ENCODE peak calls at places on chromosomes 3 and 15, in four cellular contexts. One of them, this sample, is unnamed.
A peak's percentile ranks its signal among the peaks of the same experiment; 100 is the strongest.

GRCh38 chr3:43243590-43244587 is 42.5 kb upstream of the SNRK start:
- DNase-seq in HepG2: no peak
- DNase-seq in upper lobe of left lung: no peak
- DNase-seq in lower lobe of right lung: no peak
- DNase-seq in this sample: peak; percentile 33

GRCh38 chr15:58484794-58485600 is 53.2 kb downstream of the LIPC start:
- DNase-seq in upper lobe of left lung: no peak
- DNase-seq in HepG2: no peak
- DNase-seq in lower lobe of right lung: peak; percentile 60
- DNase-seq in this sample: no peak

GRCh38 chr15:38535451-38536200 is 29.0 kb downstream of the RASGRP1 start:
- DNase-seq in lower lobe of right lung: no peak
- DNase-seq in upper lobe of left lung: no peak
- DNase-seq in HepG2: no peak
- DNase-seq in this sample: peak; percentile 85

GRCh38 chr15:54456413-54456812 is 478.2 kb downstream of the UNC13C start:
- DNase-seq in lower lobe of right lung: no peak
- DNase-seq in HepG2: no peak
- DNase-seq in upper lobe of left lung: no peak
- DNase-seq in this sample: no peak

GRCh38 chr15:65916664-65917406 is 47.5 kb downstream of the RAB11A start:
- DNase-seq in upper lobe of left lung: peak; percentile 73
- DNase-seq in HepG2: peak; percentile 80
- DNase-seq in lower lobe of right lung: peak; percentile 67
- DNase-seq in this sample: peak; percentile 45

GRCh38 chr15:66294157-66294931 is 976 bp downstream of the DIS3L start:
- DNase-seq in lower lobe of right lung: peak; percentile 72
- DNase-seq in HepG2: peak; percentile 33
- DNase-seq in upper lobe of left lung: no peak
- DNase-seq in this sample: peak; percentile 17

GRCh38 chr3:24154003-24154695 is 209.1 kb downstream of the NR1D2 start:
- DNase-seq in HepG2: no peak
- DNase-seq in lower lobe of right lung: no peak
- DNase-seq in upper lobe of left lung: no peak
- DNase-seq in this sample: no peak

GRCh38 chr15:98609144-98609852 is 39.0 kb upstream of the IGF1R start:
- DNase-seq in HepG2: no peak
- DNase-seq in lower lobe of right lung: no peak
- DNase-seq in upper lobe of left lung: no peak
- DNase-seq in this sample: no peak

GRCh38 chr3:119665954-119666559 is 5.7 kb upstream of the POPDC2 start:
- DNase-seq in upper lobe of left lung: no peak
- DNase-seq in HepG2: no peak
- DNase-seq in lower lobe of right lung: no peak
- DNase-seq in this sample: no peak

GRCh38 chr3:13715167-13715954 is 164.5 kb downstream of the WNT7A start:
- DNase-seq in lower lobe of right lung: no peak
- DNase-seq in upper lobe of left lung: no peak
- DNase-seq in HepG2: no peak
- DNase-seq in this sample: no peak

GRCh38 chr15:40264321-40265153 is 18.3 kb downstream of the ANKRD63 start:
- DNase-seq in upper lobe of left lung: peak; percentile 50
- DNase-seq in HepG2: no peak
- DNase-seq in lower lobe of right lung: no peak
- DNase-seq in this sample: no peak

GRCh38 chr3:16668776-16669545 is 63.7 kb upstream of the DAZL start:
- DNase-seq in lower lobe of right lung: no peak
- DNase-seq in HepG2: no peak
- DNase-seq in upper lobe of left lung: no peak
- DNase-seq in this sample: no peak

GRCh38 chr3:159804726-159805410 is 183.8 kb upstream of the IL12A start:
- DNase-seq in HepG2: peak; percentile 73
- DNase-seq in lower lobe of right lung: peak; percentile 49
- DNase-seq in upper lobe of left lung: no peak
- DNase-seq in this sample: no peak

GRCh38 chr3:8503871-8504610 is 2.4 kb downstream of the LMCD1 start:
- DNase-seq in upper lobe of left lung: no peak
- DNase-seq in HepG2: peak; percentile 47
- DNase-seq in lower lobe of right lung: no peak
- DNase-seq in this sample: no peak

GRCh38 chr15:42549052-42549491 is 434 bp downstream of the HAUS2 start:
- DNase-seq in upper lobe of left lung: no peak
- DNase-seq in HepG2: peak; percentile 12
- DNase-seq in lower lobe of right lung: no peak
- DNase-seq in this sample: no peak

GRCh38 chr3:37862712-37863551 is 1.3 kb downstream of the CTDSPL start:
- DNase-seq in lower lobe of right lung: no peak
- DNase-seq in upper lobe of left lung: no peak
- DNase-seq in HepG2: peak; percentile 66
- DNase-seq in this sample: no peak

GRCh38 chr15:83300826-83301225 is 16.4 kb upstream of the BNC1 start:
- DNase-seq in upper lobe of left lung: no peak
- DNase-seq in lower lobe of right lung: no peak
- DNase-seq in HepG2: no peak
- DNase-seq in this sample: no peak

GRCh38 chr3:55000546-55000945 is 72.7 kb upstream of the LRTM1 start:
- DNase-seq in upper lobe of left lung: no peak
- DNase-seq in lower lobe of right lung: no peak
- DNase-seq in HepG2: no peak
- DNase-seq in this sample: peak; percentile 71

GRCh38 chr3:104604326-104605010 is 762.2 kb upstream of the ALCAM start:
- DNase-seq in HepG2: no peak
- DNase-seq in upper lobe of left lung: no peak
- DNase-seq in lower lobe of right lung: no peak
- DNase-seq in this sample: no peak

GRCh38 chr3:131083190-131083863 is 56.6 kb downstream of the NEK11 start:
- DNase-seq in upper lobe of left lung: peak; percentile 27
- DNase-seq in lower lobe of right lung: no peak
- DNase-seq in HepG2: no peak
- DNase-seq in this sample: no peak

GRCh38 chr3:25493246-25493645 is 65.2 kb downstream of the RARB start:
- DNase-seq in HepG2: no peak
- DNase-seq in lower lobe of right lung: no peak
- DNase-seq in upper lobe of left lung: no peak
- DNase-seq in this sample: no peak

GRCh38 chr3:25495304-25495703 is 67.2 kb downstream of the RARB start:
- DNase-seq in HepG2: no peak
- DNase-seq in lower lobe of right lung: no peak
- DNase-seq in upper lobe of left lung: no peak
- DNase-seq in this sample: no peak

GRCh38 chr3:25495726-25496125 is 67.7 kb downstream of the RARB start:
- DNase-seq in upper lobe of left lung: no peak
- DNase-seq in lower lobe of right lung: no peak
- DNase-seq in HepG2: no peak
- DNase-seq in this sample: no peak

GRCh38 chr3:25493786-25494185 is 65.7 kb downstream of the RARB start:
- DNase-seq in HepG2: no peak
- DNase-seq in upper lobe of left lung: no peak
- DNase-seq in lower lobe of right lung: no peak
- DNase-seq in this sample: peak; percentile 89

GRCh38 chr3:25497096-25497495 is 69.0 kb downstream of the RARB start:
- DNase-seq in lower lobe of right lung: no peak
- DNase-seq in upper lobe of left lung: no peak
- DNase-seq in HepG2: no peak
- DNase-seq in this sample: no peak
- H3K4me3 ChIP-seq in lower lobe of right lung: no peak overlapping the region
- H3K4me3 ChIP-seq in upper lobe of left lung: no peak overlapping the region
- H3K4me3 ChIP-seq in HepG2: no peak overlapping the region
- H3K4me3 ChIP-seq in this sample: no peak overlapping the region

GRCh38 chr3:108296239-108296638 is at the start of gene HHLA2:
- DNase-seq in HepG2: no peak
- DNase-seq in lower lobe of right lung: no peak
- DNase-seq in upper lobe of left lung: no peak
- DNase-seq in this sample: no peak
- H3K4me3 ChIP-seq in HepG2: no peak within 1 kb of the TSS
- H3K4me3 ChIP-seq in lower lobe of right lung: no peak within 1 kb of the TSS
- H3K4me3 ChIP-seq in upper lobe of left lung: no peak within 1 kb of the TSS
- H3K4me3 ChIP-seq in this sample: no peak within 1 kb of the TSS

DNA sequence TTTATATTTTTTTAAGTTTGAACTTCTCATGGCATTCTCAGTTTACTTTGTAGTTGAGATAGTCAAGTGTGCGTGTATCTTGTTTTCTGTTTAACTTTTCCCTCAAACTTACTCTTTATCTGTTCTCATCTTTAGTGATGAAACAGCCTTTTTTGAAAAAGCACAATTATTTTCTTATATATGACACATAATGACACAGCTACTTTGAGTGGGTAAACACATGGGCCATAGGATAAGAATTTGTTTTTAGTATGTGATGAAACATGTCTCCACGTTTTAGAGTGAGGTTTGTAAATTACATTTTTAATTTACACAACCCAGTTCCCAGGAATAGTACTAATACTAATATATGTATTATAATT is 3.2 kb downstream of the DIPK2A start:
- DNase-seq in upper lobe of left lung: no peak
- DNase-seq in lower lobe of right lung: no peak
- DNase-seq in HepG2: no peak
- DNase-seq in this sample: no peak
- H3K4me3 ChIP-seq in upper lobe of left lung: no peak overlapping the region
- H3K4me3 ChIP-seq in lower lobe of right lung: peak overlapping the region; percentile 93
- H3K4me3 ChIP-seq in HepG2: peak overlapping the region; percentile 80
- H3K4me3 ChIP-seq in this sample: peak overlapping the region; percentile 98

GRCh38 chr15:101579766-101580165 is 72.4 kb downstream of the TM2D3 start:
- DNase-seq in lower lobe of right lung: no peak
- DNase-seq in upper lobe of left lung: no peak
- DNase-seq in HepG2: no peak
- DNase-seq in this sample: no peak
- H3K4me3 ChIP-seq in lower lobe of right lung: no peak overlapping the region
- H3K4me3 ChIP-seq in upper lobe of left lung: no peak overlapping the region
- H3K4me3 ChIP-seq in HepG2: no peak overlapping the region
- H3K4me3 ChIP-seq in this sample: no peak overlapping the region

GRCh38 chr3:62371735-62372591 is 1.4 kb downstream of the FEZF2 start:
- DNase-seq in upper lobe of left lung: peak; percentile 80
- DNase-seq in lower lobe of right lung: no peak
- DNase-seq in HepG2: no peak
- DNase-seq in this sample: no peak
- H3K4me3 ChIP-seq in upper lobe of left lung: no peak overlapping the region
- H3K4me3 ChIP-seq in lower lobe of right lung: no peak overlapping the region
- H3K4me3 ChIP-seq in HepG2: no peak overlapping the region
- H3K4me3 ChIP-seq in this sample: no peak overlapping the region

GRCh38 chr3:51994530-51994929 is 1.2 kb downstream of the RPL29 start:
- DNase-seq in HepG2: no peak
- DNase-seq in upper lobe of left lung: no peak
- DNase-seq in lower lobe of right lung: no peak
- DNase-seq in this sample: no peak
- H3K4me3 ChIP-seq in HepG2: peak overlapping the region; percentile 83
- H3K4me3 ChIP-seq in upper lobe of left lung: peak overlapping the region; percentile 86
- H3K4me3 ChIP-seq in lower lobe of right lung: peak overlapping the region; percentile 80
- H3K4me3 ChIP-seq in this sample: peak overlapping the region; percentile 98

GRCh38 chr15:92395176-92395521 is 1.5 kb downstream of the ST8SIA2 start:
- DNase-seq in upper lobe of left lung: no peak
- DNase-seq in lower lobe of right lung: no peak
- DNase-seq in HepG2: no peak
- DNase-seq in this sample: no peak
- H3K4me3 ChIP-seq in upper lobe of left lung: no peak overlapping the region
- H3K4me3 ChIP-seq in lower lobe of right lung: no peak overlapping the region
- H3K4me3 ChIP-seq in HepG2: no peak overlapping the region
- H3K4me3 ChIP-seq in this sample: peak overlapping the region; percentile 53

GRCh38 chr3:150462108-150462507 is 54.0 kb downstream of the TSC22D2 start:
- DNase-seq in HepG2: no peak
- DNase-seq in upper lobe of left lung: no peak
- DNase-seq in lower lobe of right lung: no peak
- DNase-seq in this sample: no peak

GRCh38 chr3:150460484-150460883 is 52.4 kb downstream of the TSC22D2 start:
- DNase-seq in upper lobe of left lung: no peak
- DNase-seq in HepG2: no peak
- DNase-seq in lower lobe of right lung: no peak
- DNase-seq in this sample: no peak

GRCh38 chr3:150467381-150467780 is 59.3 kb downstream of the TSC22D2 start:
- DNase-seq in lower lobe of right lung: no peak
- DNase-seq in upper lobe of left lung: no peak
- DNase-seq in HepG2: no peak
- DNase-seq in this sample: no peak

GRCh38 chr3:150461399-150461798 is 53.3 kb downstream of the TSC22D2 start:
- DNase-seq in upper lobe of left lung: no peak
- DNase-seq in lower lobe of right lung: no peak
- DNase-seq in HepG2: no peak
- DNase-seq in this sample: no peak

DNA sequence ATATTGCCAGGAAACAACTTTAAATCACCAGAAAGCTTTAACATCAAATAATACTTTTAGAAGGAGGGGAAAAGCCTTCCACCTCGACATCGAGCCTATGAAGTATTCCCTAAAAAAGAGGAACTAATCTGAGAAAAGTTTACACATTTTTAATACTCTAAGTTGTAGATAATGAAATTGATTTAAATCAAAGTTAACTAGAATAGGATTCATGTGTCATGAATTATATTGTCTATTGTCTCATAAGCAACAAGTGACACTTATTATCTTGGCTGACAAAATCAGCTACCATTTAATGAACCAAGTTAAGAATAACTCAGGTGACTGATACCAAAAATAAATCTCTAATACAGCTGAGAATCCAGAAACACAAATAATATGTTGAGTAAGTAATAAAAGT is 56.6 kb downstream of the TSC22D2 start:
- DNase-seq in upper lobe of left lung: no peak
- DNase-seq in HepG2: no peak
- DNase-seq in lower lobe of right lung: no peak
- DNase-seq in this sample: no peak
- H3K4me3 ChIP-seq in upper lobe of left lung: no peak overlapping the region
- H3K4me3 ChIP-seq in HepG2: no peak overlapping the region
- H3K4me3 ChIP-seq in lower lobe of right lung: no peak overlapping the region
- H3K4me3 ChIP-seq in this sample: no peak overlapping the region